ENCODE peak calls at places on chromosomes 3 and 15, in seven cellular contexts. One of them, this sample, is unnamed.

GRCh38 chr3:63934484-63934883 is 22.3 kb upstream of the SCAANT1 start:
- DNase-seq in fibroblast of mammary gland: no peak
- DNase-seq in effector CD4-positive, alpha-beta T cell: no peak
- DNase-seq in MCF 10A: no peak
- DNase-seq in activated CD8-positive, alpha-beta memory T cell treated with anti-CD3 and anti-CD28 coated beads for 48 hours: no peak
- DNase-seq in HS-5: no peak
- DNase-seq in CD8-positive, alpha-beta memory T cell: peak
- DNase-seq in this sample: no peak

GRCh38 chr3:71658131-71658530 is 67.1 kb downstream of the EIF4E3 start:
- DNase-seq in fibroblast of mammary gland: no peak
- DNase-seq in effector CD4-positive, alpha-beta T cell: no peak
- DNase-seq in MCF 10A: peak
- DNase-seq in activated CD8-positive, alpha-beta memory T cell treated with anti-CD3 and anti-CD28 coated beads for 48 hours: no peak
- DNase-seq in HS-5: no peak
- DNase-seq in CD8-positive, alpha-beta memory T cell: no peak
- DNase-seq in this sample: no peak

GRCh38 chr3:10964537-10965167 is 27.9 kb upstream of the SLC6A1 start:
- DNase-seq in fibroblast of mammary gland: peak
- DNase-seq in effector CD4-positive, alpha-beta T cell: no peak
- DNase-seq in MCF 10A: peak
- DNase-seq in activated CD8-positive, alpha-beta memory T cell treated with anti-CD3 and anti-CD28 coated beads for 48 hours: no peak
- DNase-seq in HS-5: no peak
- DNase-seq in CD8-positive, alpha-beta memory T cell: no peak
- DNase-seq in this sample: no peak

GRCh38 chr15:98772895-98773294 is 124.6 kb downstream of the IGF1R start:
- DNase-seq in fibroblast of mammary gland: no peak
- DNase-seq in effector CD4-positive, alpha-beta T cell: no peak
- DNase-seq in MCF 10A: no peak
- DNase-seq in activated CD8-positive, alpha-beta memory T cell treated with anti-CD3 and anti-CD28 coated beads for 48 hours: no peak
- DNase-seq in HS-5: no peak
- DNase-seq in CD8-positive, alpha-beta memory T cell: no peak
- DNase-seq in this sample: no peak

GRCh38 chr3:175258763-175259162 is 399.6 kb downstream of the NAALADL2 start:
- DNase-seq in fibroblast of mammary gland: peak
- DNase-seq in effector CD4-positive, alpha-beta T cell: no peak
- DNase-seq in MCF 10A: peak
- DNase-seq in activated CD8-positive, alpha-beta memory T cell treated with anti-CD3 and anti-CD28 coated beads for 48 hours: no peak
- DNase-seq in HS-5: no peak
- DNase-seq in CD8-positive, alpha-beta memory T cell: no peak
- DNase-seq in this sample: no peak

GRCh38 chr3:189393598-189393997 is 221.8 kb downstream of the TPRG1 start:
- DNase-seq in fibroblast of mammary gland: peak
- DNase-seq in effector CD4-positive, alpha-beta T cell: no peak
- DNase-seq in MCF 10A: peak
- DNase-seq in activated CD8-positive, alpha-beta memory T cell treated with anti-CD3 and anti-CD28 coated beads for 48 hours: no peak
- DNase-seq in HS-5: no peak
- DNase-seq in CD8-positive, alpha-beta memory T cell: no peak
- DNase-seq in this sample: no peak

GRCh38 chr3:109563149-109563548 is 225.8 kb upstream of the DPPA4 start:
- DNase-seq in fibroblast of mammary gland: no peak
- DNase-seq in effector CD4-positive, alpha-beta T cell: no peak
- DNase-seq in MCF 10A: no peak
- DNase-seq in activated CD8-positive, alpha-beta memory T cell treated with anti-CD3 and anti-CD28 coated beads for 48 hours: no peak
- DNase-seq in HS-5: no peak
- DNase-seq in CD8-positive, alpha-beta memory T cell: peak
- DNase-seq in this sample: no peak

GRCh38 chr3:113546414-113546893 is 14.1 kb downstream of the SIDT1 start:
- DNase-seq in fibroblast of mammary gland: no peak
- DNase-seq in effector CD4-positive, alpha-beta T cell: no peak
- DNase-seq in MCF 10A: no peak
- DNase-seq in activated CD8-positive, alpha-beta memory T cell treated with anti-CD3 and anti-CD28 coated beads for 48 hours: no peak
- DNase-seq in HS-5: no peak
- DNase-seq in CD8-positive, alpha-beta memory T cell: no peak
- DNase-seq in this sample: no peak

GRCh38 chr3:125213946-125214542 is 1.5 kb upstream of the SLC12A8 start:
- DNase-seq in fibroblast of mammary gland: peak
- DNase-seq in effector CD4-positive, alpha-beta T cell: no peak
- DNase-seq in MCF 10A: no peak
- DNase-seq in activated CD8-positive, alpha-beta memory T cell treated with anti-CD3 and anti-CD28 coated beads for 48 hours: no peak
- DNase-seq in HS-5: peak
- DNase-seq in CD8-positive, alpha-beta memory T cell: no peak
- DNase-seq in this sample: no peak

GRCh38 chr3:33372218-33373081 is 67.8 kb downstream of the UBP1 start:
- DNase-seq in fibroblast of mammary gland: peak
- DNase-seq in effector CD4-positive, alpha-beta T cell: peak
- DNase-seq in MCF 10A: peak
- DNase-seq in activated CD8-positive, alpha-beta memory T cell treated with anti-CD3 and anti-CD28 coated beads for 48 hours: no peak
- DNase-seq in HS-5: peak
- DNase-seq in CD8-positive, alpha-beta memory T cell: peak
- DNase-seq in this sample: no peak

GRCh38 chr3:70716832-70717231 is 404.4 kb upstream of the MDFIC2 start:
- DNase-seq in fibroblast of mammary gland: peak
- DNase-seq in effector CD4-positive, alpha-beta T cell: no peak
- DNase-seq in MCF 10A: peak
- DNase-seq in activated CD8-positive, alpha-beta memory T cell treated with anti-CD3 and anti-CD28 coated beads for 48 hours: no peak
- DNase-seq in HS-5: no peak
- DNase-seq in CD8-positive, alpha-beta memory T cell: no peak
- DNase-seq in this sample: no peak

GRCh38 chr15:81889480-81889871 is 156.3 kb downstream of the MEX3B start:
- DNase-seq in fibroblast of mammary gland: no peak
- DNase-seq in effector CD4-positive, alpha-beta T cell: no peak
- DNase-seq in MCF 10A: peak
- DNase-seq in activated CD8-positive, alpha-beta memory T cell treated with anti-CD3 and anti-CD28 coated beads for 48 hours: no peak
- DNase-seq in HS-5: no peak
- DNase-seq in CD8-positive, alpha-beta memory T cell: no peak
- DNase-seq in this sample: no peak

GRCh38 chr3:190088890-190089289 is 31.8 kb downstream of the P3H2 start:
- DNase-seq in fibroblast of mammary gland: no peak
- DNase-seq in effector CD4-positive, alpha-beta T cell: no peak
- DNase-seq in MCF 10A: no peak
- DNase-seq in activated CD8-positive, alpha-beta memory T cell treated with anti-CD3 and anti-CD28 coated beads for 48 hours: no peak
- DNase-seq in HS-5: no peak
- DNase-seq in CD8-positive, alpha-beta memory T cell: no peak
- DNase-seq in this sample: no peak

GRCh38 chr3:112774293-112774926 is 72.3 kb downstream of the CD200R1L start:
- DNase-seq in fibroblast of mammary gland: peak
- DNase-seq in effector CD4-positive, alpha-beta T cell: no peak
- DNase-seq in MCF 10A: peak
- DNase-seq in activated CD8-positive, alpha-beta memory T cell treated with anti-CD3 and anti-CD28 coated beads for 48 hours: no peak
- DNase-seq in HS-5: peak
- DNase-seq in CD8-positive, alpha-beta memory T cell: no peak
- DNase-seq in this sample: no peak

GRCh38 chr3:13526626-13526949 is 22.3 kb upstream of the FBLN2 start:
- DNase-seq in fibroblast of mammary gland: no peak
- DNase-seq in effector CD4-positive, alpha-beta T cell: no peak
- DNase-seq in MCF 10A: no peak
- DNase-seq in activated CD8-positive, alpha-beta memory T cell treated with anti-CD3 and anti-CD28 coated beads for 48 hours: no peak
- DNase-seq in HS-5: no peak
- DNase-seq in CD8-positive, alpha-beta memory T cell: no peak
- DNase-seq in this sample: no peak

GRCh38 chr15:51536965-51537574 is 85.5 kb downstream of the DMXL2 start:
- DNase-seq in fibroblast of mammary gland: peak
- DNase-seq in effector CD4-positive, alpha-beta T cell: no peak
- DNase-seq in MCF 10A: peak
- DNase-seq in activated CD8-positive, alpha-beta memory T cell treated with anti-CD3 and anti-CD28 coated beads for 48 hours: no peak
- DNase-seq in HS-5: no peak
- DNase-seq in CD8-positive, alpha-beta memory T cell: no peak
- DNase-seq in this sample: no peak

GRCh38 chr3:36443042-36443686 is 62.9 kb downstream of the STAC start:
- DNase-seq in fibroblast of mammary gland: no peak
- DNase-seq in effector CD4-positive, alpha-beta T cell: no peak
- DNase-seq in MCF 10A: no peak
- DNase-seq in activated CD8-positive, alpha-beta memory T cell treated with anti-CD3 and anti-CD28 coated beads for 48 hours: no peak
- DNase-seq in HS-5: no peak
- DNase-seq in CD8-positive, alpha-beta memory T cell: no peak
- DNase-seq in this sample: no peak

GRCh38 chr3:154776549-154777230 is 303.4 kb upstream of the MME start:
- DNase-seq in fibroblast of mammary gland: no peak
- DNase-seq in effector CD4-positive, alpha-beta T cell: no peak
- DNase-seq in MCF 10A: no peak
- DNase-seq in activated CD8-positive, alpha-beta memory T cell treated with anti-CD3 and anti-CD28 coated beads for 48 hours: no peak
- DNase-seq in HS-5: no peak
- DNase-seq in CD8-positive, alpha-beta memory T cell: no peak
- DNase-seq in this sample: no peak

GRCh38 chr3:114789803-114790202 is 357.3 kb downstream of the ZBTB20 start:
- DNase-seq in fibroblast of mammary gland: no peak
- DNase-seq in effector CD4-positive, alpha-beta T cell: no peak
- DNase-seq in MCF 10A: no peak
- DNase-seq in activated CD8-positive, alpha-beta memory T cell treated with anti-CD3 and anti-CD28 coated beads for 48 hours: no peak
- DNase-seq in HS-5: no peak
- DNase-seq in CD8-positive, alpha-beta memory T cell: no peak
- DNase-seq in this sample: no peak

GRCh38 chr3:24674261-24674660 is 179.6 kb upstream of the THRB start:
- DNase-seq in fibroblast of mammary gland: no peak
- DNase-seq in effector CD4-positive, alpha-beta T cell: no peak
- DNase-seq in MCF 10A: no peak
- DNase-seq in activated CD8-positive, alpha-beta memory T cell treated with anti-CD3 and anti-CD28 coated beads for 48 hours: no peak
- DNase-seq in HS-5: no peak
- DNase-seq in CD8-positive, alpha-beta memory T cell: no peak
- DNase-seq in this sample: no peak

GRCh38 chr3:56864090-56864489 is 62.3 kb upstream of the ARHGEF3 start:
- DNase-seq in fibroblast of mammary gland: no peak
- DNase-seq in effector CD4-positive, alpha-beta T cell: no peak
- DNase-seq in MCF 10A: no peak
- DNase-seq in activated CD8-positive, alpha-beta memory T cell treated with anti-CD3 and anti-CD28 coated beads for 48 hours: no peak
- DNase-seq in HS-5: no peak
- DNase-seq in CD8-positive, alpha-beta memory T cell: no peak
- DNase-seq in this sample: no peak

GRCh38 chr3:73768594-73769308 is 144.0 kb upstream of the PDZRN3 start:
- DNase-seq in fibroblast of mammary gland: peak
- DNase-seq in effector CD4-positive, alpha-beta T cell: no peak
- DNase-seq in MCF 10A: no peak
- DNase-seq in activated CD8-positive, alpha-beta memory T cell treated with anti-CD3 and anti-CD28 coated beads for 48 hours: no peak
- DNase-seq in HS-5: no peak
- DNase-seq in CD8-positive, alpha-beta memory T cell: no peak
- DNase-seq in this sample: no peak

GRCh38 chr3:127476936-127477335 is 113.6 kb downstream of the TPRA1 start:
- DNase-seq in fibroblast of mammary gland: no peak
- DNase-seq in effector CD4-positive, alpha-beta T cell: no peak
- DNase-seq in MCF 10A: no peak
- DNase-seq in activated CD8-positive, alpha-beta memory T cell treated with anti-CD3 and anti-CD28 coated beads for 48 hours: no peak
- DNase-seq in HS-5: no peak
- DNase-seq in CD8-positive, alpha-beta memory T cell: no peak
- DNase-seq in this sample: no peak

GRCh38 chr3:20350449-20350848 is 164.4 kb upstream of the SGO1 start:
- DNase-seq in fibroblast of mammary gland: peak
- DNase-seq in effector CD4-positive, alpha-beta T cell: no peak
- DNase-seq in MCF 10A: no peak
- DNase-seq in activated CD8-positive, alpha-beta memory T cell treated with anti-CD3 and anti-CD28 coated beads for 48 hours: no peak
- DNase-seq in HS-5: no peak
- DNase-seq in CD8-positive, alpha-beta memory T cell: no peak
- DNase-seq in this sample: no peak

GRCh38 chr15:56168394-56168793 is 75.3 kb downstream of the RFX7 start:
- DNase-seq in fibroblast of mammary gland: peak
- DNase-seq in effector CD4-positive, alpha-beta T cell: no peak
- DNase-seq in MCF 10A: peak
- DNase-seq in activated CD8-positive, alpha-beta memory T cell treated with anti-CD3 and anti-CD28 coated beads for 48 hours: no peak
- DNase-seq in HS-5: peak
- DNase-seq in CD8-positive, alpha-beta memory T cell: no peak
- DNase-seq in this sample: no peak

GRCh38 chr15:90075420-90076289 is 26.6 kb downstream of the IDH2 start:
- DNase-seq in fibroblast of mammary gland: no peak
- DNase-seq in effector CD4-positive, alpha-beta T cell: no peak
- DNase-seq in MCF 10A: peak
- DNase-seq in activated CD8-positive, alpha-beta memory T cell treated with anti-CD3 and anti-CD28 coated beads for 48 hours: no peak
- DNase-seq in HS-5: no peak
- DNase-seq in CD8-positive, alpha-beta memory T cell: no peak
- DNase-seq in this sample: no peak

GRCh38 chr3:197372076-197372661 is 73.8 kb upstream of the DLG1 start:
- DNase-seq in fibroblast of mammary gland: peak
- DNase-seq in effector CD4-positive, alpha-beta T cell: no peak
- DNase-seq in MCF 10A: peak
- DNase-seq in activated CD8-positive, alpha-beta memory T cell treated with anti-CD3 and anti-CD28 coated beads for 48 hours: no peak
- DNase-seq in HS-5: peak
- DNase-seq in CD8-positive, alpha-beta memory T cell: no peak
- DNase-seq in this sample: no peak

GRCh38 chr3:120855665-120856437 is 52.2 kb upstream of the STXBP5L start:
- DNase-seq in fibroblast of mammary gland: peak
- DNase-seq in effector CD4-positive, alpha-beta T cell: no peak
- DNase-seq in MCF 10A: peak
- DNase-seq in activated CD8-positive, alpha-beta memory T cell treated with anti-CD3 and anti-CD28 coated beads for 48 hours: no peak
- DNase-seq in HS-5: peak
- DNase-seq in CD8-positive, alpha-beta memory T cell: no peak
- DNase-seq in this sample: no peak

GRCh38 chr15:31221936-31222515 is 104.6 kb upstream of the KLF13 start:
- DNase-seq in fibroblast of mammary gland: no peak
- DNase-seq in effector CD4-positive, alpha-beta T cell: no peak
- DNase-seq in MCF 10A: no peak
- DNase-seq in activated CD8-positive, alpha-beta memory T cell treated with anti-CD3 and anti-CD28 coated beads for 48 hours: no peak
- DNase-seq in HS-5: no peak
- DNase-seq in CD8-positive, alpha-beta memory T cell: no peak
- DNase-seq in this sample: no peak

GRCh38 chr15:62452016-62452415 is 286.9 kb upstream of the C2CD4B start:
- DNase-seq in fibroblast of mammary gland: no peak
- DNase-seq in effector CD4-positive, alpha-beta T cell: no peak
- DNase-seq in MCF 10A: no peak
- DNase-seq in activated CD8-positive, alpha-beta memory T cell treated with anti-CD3 and anti-CD28 coated beads for 48 hours: no peak
- DNase-seq in HS-5: no peak
- DNase-seq in CD8-positive, alpha-beta memory T cell: no peak
- DNase-seq in this sample: no peak

GRCh38 chr3:52990637-52991036 is 55.2 kb downstream of the SFMBT1 start:
- DNase-seq in fibroblast of mammary gland: no peak
- DNase-seq in effector CD4-positive, alpha-beta T cell: no peak
- DNase-seq in MCF 10A: no peak
- DNase-seq in activated CD8-positive, alpha-beta memory T cell treated with anti-CD3 and anti-CD28 coated beads for 48 hours: no peak
- DNase-seq in HS-5: no peak
- DNase-seq in CD8-positive, alpha-beta memory T cell: no peak
- DNase-seq in this sample: no peak

GRCh38 chr3:32018723-32019564 is 37.4 kb downstream of the ZNF860 start:
- DNase-seq in fibroblast of mammary gland: peak
- DNase-seq in effector CD4-positive, alpha-beta T cell: no peak
- DNase-seq in MCF 10A: peak
- DNase-seq in activated CD8-positive, alpha-beta memory T cell treated with anti-CD3 and anti-CD28 coated beads for 48 hours: no peak
- DNase-seq in HS-5: no peak
- DNase-seq in CD8-positive, alpha-beta memory T cell: no peak
- DNase-seq in this sample: no peak

GRCh38 chr15:69012761-69013364 is 1.6 kb upstream of the NOX5 start:
- DNase-seq in fibroblast of mammary gland: no peak
- DNase-seq in effector CD4-positive, alpha-beta T cell: no peak
- DNase-seq in MCF 10A: no peak
- DNase-seq in activated CD8-positive, alpha-beta memory T cell treated with anti-CD3 and anti-CD28 coated beads for 48 hours: no peak
- DNase-seq in HS-5: no peak
- DNase-seq in CD8-positive, alpha-beta memory T cell: no peak
- DNase-seq in this sample: no peak

GRCh38 chr15:54208786-54209185 is 230.5 kb downstream of the UNC13C start:
- DNase-seq in fibroblast of mammary gland: no peak
- DNase-seq in effector CD4-positive, alpha-beta T cell: no peak
- DNase-seq in MCF 10A: peak
- DNase-seq in activated CD8-positive, alpha-beta memory T cell treated with anti-CD3 and anti-CD28 coated beads for 48 hours: no peak
- DNase-seq in HS-5: no peak
- DNase-seq in CD8-positive, alpha-beta memory T cell: no peak
- DNase-seq in this sample: no peak

This sample was measured in cortex of kidney.